ENCODE peak calls at places on chromosomes 13 and 19, in five cellular contexts. O is GM23338; J is activated CD8-positive, alpha-beta T cell treated with anti-CD3 and anti-CD28 coated beads for 36 hours; F is sigmoid colon; C is neural crest cell. I is an unnamed sample.

GRCh38 chr13:30880756-30881155 is 25.3 kb upstream of the MEDAG start:
- DNase-seq in F (no peak), C (no peak), O (no peak), J (no peak), I (no peak)

GRCh38 chr19:10729406-10729805 is 11.5 kb downstream of the DNM2 start:
- DNase-seq in F (no peak), C (no peak), O (no peak), J (no peak), I (no peak)

GRCh38 chr13:52851153-52851962 is 2.9 kb upstream of the PCDH8 start:
- DNase-seq in C (peak), O (peak), J (peak), F (no peak), I (no peak)

GRCh38 chr19:17865364-17866311 is 5.9 kb downstream of the RPL18A start:
- DNase-seq in O (peak), F (no peak), C (no peak), J (peak), I (no peak)

GRCh38 chr13:41976491-41976890 is 15.6 kb upstream of the VWA8 start:
- DNase-seq in F (no peak), J (no peak), C (no peak), O (peak), I (no peak)

GRCh38 chr19:42455621-42456081 is 12.9 kb upstream of the CXCL17 start:
- DNase-seq in J (no peak), F (no peak), O (no peak), C (no peak), I (no peak)

GRCh38 chr13:29758591-29759114 is 91.8 kb downstream of the UBL3 start:
- DNase-seq in F (no peak), C (no peak), J (peak), O (no peak), I (no peak)

GRCh38 chr19:3047307-3048189 is 14.7 kb downstream of the TLE5 start:
- DNase-seq in C (peak), F (peak), O (peak), J (peak), I (no peak)

GRCh38 chr19:30584121-30584520 is 211.9 kb downstream of the ZNF536 start:
- DNase-seq in F (no peak), C (no peak), O (no peak), J (no peak), I (no peak)

GRCh38 chr19:41774515-41774980 is 19.2 kb downstream of the CEACAM6 start:
- DNase-seq in C (no peak), J (peak), O (no peak), F (no peak), I (no peak)

GRCh38 chr13:46698910-46699460 is 98.0 kb downstream of the ESD start:
- DNase-seq in O (no peak), F (no peak), J (no peak), C (no peak), I (no peak)

GRCh38 chr19:19488875-19489690 is 26.3 kb downstream of the TSSK6 start:
- DNase-seq in C (peak), J (peak), O (peak), F (peak), I (no peak)

GRCh38 chr19:2477141-2477710 is 1.3 kb downstream of the GADD45B start:
- DNase-seq in O (no peak), C (no peak), F (no peak), J (peak), I (peak)

GRCh38 chr19:50972795-50973376 is 3.5 kb upstream of the KLK6 start:
- DNase-seq in J (no peak), C (no peak), O (no peak), F (no peak), I (no peak)

GRCh38 chr13:83515267-83515666 is 367.0 kb downstream of the SLITRK1 start:
- DNase-seq in O (no peak), F (no peak), J (no peak), C (no peak), I (no peak)

GRCh38 chr19:17942582-17943283 is 9.9 kb downstream of the CCDC124 start:
- DNase-seq in C (no peak), F (no peak), J (no peak), O (peak), I (no peak)

GRCh38 chr19:24063312-24063711 is 23.7 kb upstream of the ZNF254 start:
- DNase-seq in O (no peak), F (no peak), C (no peak), J (no peak), I (no peak)

GRCh38 chr19:45123440-45123850 is 30.5 kb downstream of the PPP1R37 start:
- DNase-seq in F (no peak), J (no peak), O (no peak), C (no peak), I (no peak)

GRCh38 chr13:103436057-103436654 is 369.9 kb upstream of the SLC10A2 start:
- DNase-seq in F (no peak), C (no peak), O (peak), J (no peak), I (no peak)

GRCh38 chr13:100361504-100361903 is 227.1 kb downstream of the GGACT start:
- DNase-seq in J (no peak), F (no peak), O (no peak), C (no peak), I (no peak)

GRCh38 chr19:18422530-18423191 is 3.5 kb downstream of the SSBP4 start:
- DNase-seq in O (no peak), F (no peak), C (no peak), J (peak), I (no peak)

GRCh38 chr19:2923510-2923909 is 21.3 kb downstream of the ZNF77 start:
- DNase-seq in O (no peak), J (no peak), C (no peak), F (no peak), I (no peak)

GRCh38 chr19:55838906-55839305 is 2.6 kb downstream of the NLRP4 start:
- DNase-seq in O (no peak), J (no peak), C (no peak), F (no peak), I (no peak)

GRCh38 chr13:51000576-51001260 is 91.1 kb downstream of the RNASEH2B start:
- DNase-seq in O (no peak), C (no peak), J (no peak), F (peak), I (no peak)

GRCh38 chr13:99528547-99528946 is 27.3 kb downstream of the TM9SF2 start:
- DNase-seq in F (no peak), C (no peak), J (peak), O (no peak), I (no peak)

GRCh38 chr13:21148557-21149258 is 27.6 kb downstream of the SKA3 start:
- DNase-seq in J (no peak), O (peak), F (no peak), C (no peak), I (no peak)

GRCh38 chr19:23415561-23416191 is 20.4 kb upstream of the ZNF91 start:
- DNase-seq in C (peak), F (no peak), O (peak), J (peak), I (no peak)

DNA sequence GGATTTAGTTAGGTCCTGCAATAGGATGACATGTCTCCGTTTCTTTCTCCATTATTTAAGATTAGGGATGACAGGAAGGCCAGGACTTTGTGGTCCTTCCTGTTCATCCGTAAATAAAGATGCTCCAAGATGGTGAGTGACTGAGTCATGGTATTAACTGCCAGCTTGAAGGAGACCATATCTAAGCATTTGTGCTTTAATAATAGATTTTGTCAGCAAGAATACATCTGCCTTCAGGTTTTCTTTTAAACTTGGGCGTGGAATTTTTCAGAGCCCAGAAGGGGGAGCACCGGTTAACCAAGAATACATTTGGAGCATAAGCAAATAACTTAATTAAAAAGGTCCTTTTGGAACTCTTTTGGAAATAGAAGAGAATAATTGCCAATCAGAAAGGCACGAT is 68.2 kb downstream of the ARHGAP35 start:
- DNase-seq in F (no peak), C (no peak), O (peak), J (no peak), I (no peak)
- TF ChIP-seq CTCF in F (no peak), C (no peak), O (peak), J (no peak), I (peak)

DNA sequence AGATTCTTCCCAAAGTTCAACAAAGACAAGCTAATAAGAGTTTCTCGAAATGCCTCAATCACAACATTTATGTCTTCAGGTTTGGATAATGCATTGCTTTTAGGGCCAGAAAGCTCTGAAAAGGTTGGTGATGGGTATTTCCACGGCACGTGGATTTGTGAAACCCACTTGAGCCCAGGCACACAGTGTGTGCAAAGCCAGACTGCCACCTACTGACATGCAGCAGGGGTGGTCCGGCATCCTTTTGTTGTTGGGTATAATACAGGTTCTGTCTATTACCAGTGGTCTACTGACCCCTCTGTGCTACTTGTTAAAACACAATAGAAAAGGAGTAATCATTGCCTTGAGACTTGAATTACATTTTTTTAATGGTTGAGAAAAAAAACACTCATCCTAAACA is 225.6 kb downstream of the RAP2A start:
- DNase-seq in C (no peak), O (peak), J (peak), F (no peak), I (no peak)
- TF ChIP-seq CTCF in C (peak), O (peak), J (no peak), F (no peak), I (peak)

GRCh38 chr19:57410748-57411671 is at the start of gene ZNF17:
- DNase-seq in O (peak), C (peak), J (peak), F (peak), I (peak)
- TF ChIP-seq CTCF in O (no peak), C (no peak), J (no peak), F (no peak), I (no peak)

GRCh38 chr13:113454936-113455335 is 1.6 kb upstream of the ADPRHL1 start:
- DNase-seq in C (no peak), F (no peak), O (no peak), J (no peak), I (no peak)

GRCh38 chr13:113455384-113455783 is 2.1 kb upstream of the ADPRHL1 start:
- DNase-seq in O (no peak), C (no peak), F (no peak), J (no peak), I (no peak)

GRCh38 chr13:113456116-113456702 is 2.9 kb upstream of the ADPRHL1 start:
- DNase-seq in C (no peak), F (no peak), O (no peak), J (no peak), I (no peak)

GRCh38 chr13:113458218-113459065 is 5.2 kb upstream of the ADPRHL1 start:
- DNase-seq in O (peak), F (peak), C (no peak), J (peak), I (no peak)

GRCh38 chr13:113457510-113457909 is 4.2 kb upstream of the ADPRHL1 start:
- DNase-seq in J (no peak), O (peak), F (no peak), C (no peak), I (no peak)
- TF ChIP-seq CTCF in J (no peak), O (peak), F (no peak), C (no peak), I (no peak)

DNA sequence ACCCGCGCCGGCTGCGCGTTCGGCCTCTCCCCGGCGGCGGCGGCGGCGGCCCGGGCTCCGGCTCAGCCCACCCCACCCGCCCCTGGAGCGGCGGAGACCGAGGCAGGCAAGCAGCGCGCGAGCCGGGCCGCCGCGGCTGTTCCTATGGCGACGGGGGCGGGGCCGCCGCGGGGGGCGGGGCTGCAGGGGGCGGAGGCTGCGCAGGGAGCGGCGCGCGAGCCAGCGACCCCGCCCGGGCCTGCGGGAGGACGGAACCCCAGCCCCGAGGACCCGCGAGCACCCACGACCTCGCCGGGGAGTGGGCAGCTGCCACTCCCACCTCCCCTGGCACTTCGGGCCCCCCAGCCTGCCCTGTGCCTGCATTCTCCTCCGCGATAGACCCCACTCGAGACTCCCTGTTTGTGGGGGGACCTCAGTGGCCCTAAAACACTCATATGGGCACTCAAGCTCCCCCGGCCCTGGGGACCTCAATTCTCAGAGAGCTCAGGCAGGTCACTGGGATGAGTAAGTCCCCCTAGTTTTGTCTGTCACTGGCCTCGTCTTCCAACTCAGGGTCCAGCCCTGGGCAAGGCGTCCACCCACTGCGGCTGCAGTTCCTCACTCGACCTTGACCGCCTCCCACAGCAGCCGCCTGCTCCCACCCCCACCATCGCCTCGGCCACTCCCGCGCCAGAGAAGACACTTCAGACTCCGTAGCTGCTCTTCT is at the start of gene CTXN1:
- DNase-seq in C (peak), J (peak), F (peak), O (peak), I (no peak)
- TF ChIP-seq CTCF in C (peak), J (no peak), F (no peak), O (no peak), I (peak)

I was measured in chondrocyte.